ENCODE peak calls at places on chromosome 6, in six cellular contexts. Y is tibial artery, D is transverse colon, K is cardiac muscle cell, C is A549, N is pancreas. I is an unnamed sample.

GRCh38 chr6:20210158-20210557 is 2.1 kb downstream of the MBOAT1 start:
- DNase-seq in Y (no peak), D (no peak), K (no peak), C (no peak), N (no peak), I (no peak)

GRCh38 chr6:100549406-100550167 is 84.9 kb upstream of the SIM1 start:
- DNase-seq in Y (no peak), D (no peak), K (peak), C (no peak), N (no peak), I (no peak)

GRCh38 chr6:122653094-122653493 is 42.9 kb downstream of the PKIB start:
- DNase-seq in Y (no peak), D (no peak), K (no peak), C (peak), N (no peak), I (no peak)

GRCh38 chr6:17281100-17281496 is at the start of gene RBM24:
- DNase-seq in Y (peak), D (peak), K (peak), C (peak), N (peak), I (peak)

GRCh38 chr6:10535198-10535597 is 14.0 kb downstream of the GCNT2 start:
- DNase-seq in Y (no peak), D (no peak), K (no peak), C (no peak), N (no peak), I (no peak)

GRCh38 chr6:169828176-169828575 is 76.8 kb downstream of the ERMARD start:
- DNase-seq in Y (no peak), D (no peak), K (no peak), C (no peak), N (no peak), I (no peak)

GRCh38 chr6:140858381-140858971 is 1274.2 kb upstream of the GJE1 start:
- DNase-seq in Y (no peak), D (no peak), K (no peak), C (no peak), N (no peak), I (no peak)

GRCh38 chr6:132179955-132180354 is 221.3 kb downstream of the MOXD1 start:
- DNase-seq in Y (no peak), D (no peak), K (no peak), C (no peak), N (no peak), I (no peak)

GRCh38 chr6:21666200-21666671 is 72.7 kb downstream of the SOX4 start:
- DNase-seq in Y (no peak), D (peak), K (peak), C (no peak), N (no peak), I (peak)

GRCh38 chr6:162404926-162405325 is 322.6 kb downstream of the PRKN start:
- DNase-seq in Y (no peak), D (no peak), K (no peak), C (no peak), N (no peak), I (no peak)

GRCh38 chr6:34538581-34538980 is 17.5 kb downstream of the SPDEF start:
- DNase-seq in Y (no peak), D (no peak), K (no peak), C (no peak), N (no peak), I (no peak)

GRCh38 chr6:106628658-106629102 is 618 bp downstream of the RTN4IP1 start:
- DNase-seq in Y (no peak), D (no peak), K (no peak), C (no peak), N (no peak), I (no peak)

GRCh38 chr6:166360243-166361079 is 18.1 kb upstream of the SFT2D1 start:
- DNase-seq in Y (no peak), D (no peak), K (peak), C (no peak), N (no peak), I (peak)

GRCh38 chr6:135938588-135939215 is 87.2 kb downstream of the PDE7B start:
- DNase-seq in Y (peak), D (no peak), K (peak), C (peak), N (no peak), I (peak)
- TF ChIP-seq CTCF in Y (peak), D (no peak), K (peak), C (peak), N (no peak), I (peak)

DNA sequence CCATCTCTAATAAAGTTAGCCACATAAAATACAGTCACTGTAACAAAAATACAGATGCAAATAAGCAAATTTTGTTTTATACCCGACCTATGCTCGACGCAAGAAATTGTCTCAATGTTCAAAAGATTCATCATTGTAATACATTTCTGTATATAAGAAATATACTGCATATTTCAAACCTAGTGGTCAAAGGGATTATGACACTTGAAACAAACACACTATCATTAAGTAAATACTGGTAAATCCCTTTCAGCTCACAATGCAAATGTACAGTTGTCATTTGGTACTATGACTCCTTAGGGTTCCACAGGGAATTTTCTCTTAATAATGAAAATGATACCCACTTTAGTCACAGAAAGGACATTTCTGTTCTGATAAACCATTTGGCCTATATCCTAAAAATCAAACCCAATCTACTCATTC is 2.2 kb downstream of the HIVEP2 start:
- DNase-seq in Y (no peak), D (no peak), K (peak), C (peak), N (no peak), I (no peak)
- H3K4me3 ChIP-seq in Y (no peak), D (no peak), K (no peak), C (no peak), N (no peak), I (peak)

GRCh38 chr6:37524025-37524647 is 24.4 kb upstream of the CCDC167 start:
- DNase-seq in Y (no peak), D (no peak), K (no peak), C (no peak), N (no peak), I (no peak)
- H3K27ac ChIP-seq in Y (no peak), D (no peak), K (no peak), C (peak), N (no peak), I (no peak)

GRCh38 chr6:30483677-30484279 is 5.5 kb upstream of the HLA-E start:
- DNase-seq in Y (no peak), D (no peak), K (peak), C (peak), N (no peak), I (no peak)

GRCh38 chr6:30480536-30481156 is 8.7 kb upstream of the HLA-E start:
- DNase-seq in Y (no peak), D (no peak), K (peak), C (no peak), N (no peak), I (no peak)

GRCh38 chr6:30485236-30485635 is 4.1 kb upstream of the HLA-E start:
- DNase-seq in Y (no peak), D (no peak), K (no peak), C (no peak), N (no peak), I (no peak)

DNA sequence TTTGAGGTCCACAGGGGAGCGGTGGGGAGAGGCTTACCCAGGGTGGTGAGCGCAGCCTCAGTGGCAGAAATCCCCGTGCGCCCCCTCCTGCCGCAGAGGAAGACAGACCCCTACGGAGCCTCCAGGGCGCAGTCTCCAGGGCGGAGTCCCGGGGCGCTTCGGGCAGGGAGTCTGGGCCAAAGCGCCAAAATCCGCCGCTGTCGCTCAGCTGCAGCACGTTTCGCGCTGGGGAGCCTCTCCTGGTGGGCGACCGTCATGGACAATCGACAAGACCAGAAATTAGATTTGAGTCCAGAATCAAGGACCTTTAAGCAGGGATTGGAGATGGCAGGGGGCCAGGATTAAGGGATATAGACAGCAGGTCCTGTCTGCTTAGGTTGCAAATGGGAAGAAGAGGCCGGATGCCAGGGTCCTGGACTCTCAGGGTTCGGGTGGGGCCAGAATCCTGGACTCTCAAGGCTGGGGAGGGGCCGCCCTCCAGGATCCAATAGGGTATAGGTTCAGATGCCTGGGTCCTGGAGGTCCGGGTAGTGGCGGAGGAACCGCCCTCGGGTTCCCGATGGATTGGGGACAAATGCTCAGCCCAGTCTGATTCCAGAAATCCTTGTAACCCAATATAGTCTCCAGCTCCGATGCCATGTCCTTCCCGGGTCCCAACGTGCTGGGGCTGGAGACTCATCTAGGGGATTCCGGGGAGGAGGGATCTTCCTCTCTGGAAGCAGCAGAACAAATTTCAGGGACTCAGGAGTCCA is 7.9 kb upstream of the HLA-E start:
- DNase-seq in Y (no peak), D (no peak), K (no peak), C (no peak), N (no peak), I (no peak)
- TF ChIP-seq CTCF in Y (no peak), D (no peak), K (no peak), C (no peak), N (no peak), I (no peak)

GRCh38 chr6:148760143-148760505 is 13.3 kb downstream of the UST start:
- DNase-seq in Y (no peak), D (no peak), K (no peak), C (no peak), N (no peak), I (no peak)
- H3K4me3 ChIP-seq in Y (no peak), D (no peak), K (no peak), C (no peak), N (no peak), I (no peak)

DNA sequence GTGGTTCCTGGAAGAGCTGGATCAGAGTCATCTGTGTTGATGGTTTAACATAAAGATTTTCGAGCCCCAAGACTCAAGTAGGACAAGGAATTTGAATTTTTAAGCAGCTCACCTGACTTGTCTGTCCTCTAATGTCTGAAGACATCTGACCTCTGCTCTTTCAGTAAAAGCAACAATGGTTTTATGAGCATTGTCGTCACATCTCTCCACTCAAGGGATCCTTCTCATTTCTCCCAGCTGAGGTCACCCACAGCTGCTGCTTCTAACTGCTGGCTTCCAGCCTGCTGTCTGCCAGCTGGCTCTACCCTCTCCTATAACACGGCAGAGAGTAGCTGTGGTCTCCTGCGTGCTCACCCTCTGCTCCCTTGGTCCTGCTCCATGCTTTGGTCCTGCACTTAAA is 24.7 kb upstream of the HDAC2 start:
- DNase-seq in Y (peak), D (peak), K (peak), C (peak), N (no peak), I (peak)
- H3K27ac ChIP-seq in Y (peak), D (peak), K (peak), C (no peak), N (no peak), I (peak)

GRCh38 chr6:30075094-30075986 is at the start of gene RNF39:
- DNase-seq in Y (no peak), D (peak), K (peak), C (no peak), N (no peak), I (peak)
- TF ChIP-seq CTCF in Y (no peak), D (peak), K (peak), C (peak), N (peak), I (peak)

I was measured in psoas muscle.